ENCODE peak calls at places on chromosomes 2 and 18, in seven cellular contexts. One of them, this sample, is unnamed.

GRCh38 chr2:220198911-220199310 is 571.5 kb downstream of the SLC4A3 start:
- DNase-seq in lower lobe of right lung: no peak
- DNase-seq in cardiac fibroblast: peak; percentile 77
- DNase-seq in right cardiac atrium: peak; percentile 42
- DNase-seq in BJ: peak; percentile 58
- DNase-seq in cardiac muscle cell: no peak
- DNase-seq in fibroblast of pulmonary artery: peak; percentile 73
- DNase-seq in this sample: peak; percentile 93

GRCh38 chr2:98751748-98752147 is 20.8 kb upstream of the MGAT4A start:
- DNase-seq in lower lobe of right lung: no peak
- DNase-seq in cardiac fibroblast: no peak
- DNase-seq in right cardiac atrium: no peak
- DNase-seq in BJ: no peak
- DNase-seq in cardiac muscle cell: no peak
- DNase-seq in fibroblast of pulmonary artery: no peak
- DNase-seq in this sample: no peak

GRCh38 chr2:42123426-42123825 is 45.7 kb upstream of the EML4 start:
- DNase-seq in lower lobe of right lung: no peak
- DNase-seq in cardiac fibroblast: no peak
- DNase-seq in right cardiac atrium: no peak
- DNase-seq in BJ: no peak
- DNase-seq in cardiac muscle cell: no peak
- DNase-seq in fibroblast of pulmonary artery: no peak
- DNase-seq in this sample: no peak

GRCh38 chr2:145597809-145598208 is 1077.9 kb upstream of the ZEB2 start:
- DNase-seq in lower lobe of right lung: no peak
- DNase-seq in cardiac fibroblast: peak; percentile 81
- DNase-seq in right cardiac atrium: no peak
- DNase-seq in BJ: no peak
- DNase-seq in cardiac muscle cell: no peak
- DNase-seq in fibroblast of pulmonary artery: peak; percentile 88
- DNase-seq in this sample: peak; percentile 78

GRCh38 chr2:126399001-126399400 is 257.0 kb upstream of the GYPC start:
- DNase-seq in lower lobe of right lung: no peak
- DNase-seq in cardiac fibroblast: no peak
- DNase-seq in right cardiac atrium: no peak
- DNase-seq in BJ: no peak
- DNase-seq in cardiac muscle cell: no peak
- DNase-seq in fibroblast of pulmonary artery: no peak
- DNase-seq in this sample: no peak

GRCh38 chr2:33056170-33056569 is 109.4 kb downstream of the LTBP1 start:
- DNase-seq in lower lobe of right lung: no peak
- DNase-seq in cardiac fibroblast: no peak
- DNase-seq in right cardiac atrium: no peak
- DNase-seq in BJ: no peak
- DNase-seq in cardiac muscle cell: no peak
- DNase-seq in fibroblast of pulmonary artery: no peak
- DNase-seq in this sample: no peak

GRCh38 chr2:125745514-125745913 is 910.4 kb upstream of the GYPC start:
- DNase-seq in lower lobe of right lung: no peak
- DNase-seq in cardiac fibroblast: peak; percentile 7
- DNase-seq in right cardiac atrium: no peak
- DNase-seq in BJ: no peak
- DNase-seq in cardiac muscle cell: peak; percentile 89
- DNase-seq in fibroblast of pulmonary artery: peak; percentile 3
- DNase-seq in this sample: no peak

GRCh38 chr2:11307764-11308415 is 36.5 kb downstream of the ROCK2 start:
- DNase-seq in lower lobe of right lung: no peak
- DNase-seq in cardiac fibroblast: no peak
- DNase-seq in right cardiac atrium: no peak
- DNase-seq in BJ: no peak
- DNase-seq in cardiac muscle cell: no peak
- DNase-seq in fibroblast of pulmonary artery: no peak
- DNase-seq in this sample: no peak

GRCh38 chr2:39938035-39938835 is 159.2 kb upstream of the THUMPD2 start:
- DNase-seq in lower lobe of right lung: no peak
- DNase-seq in cardiac fibroblast: no peak
- DNase-seq in right cardiac atrium: no peak
- DNase-seq in BJ: peak; percentile 95
- DNase-seq in cardiac muscle cell: no peak
- DNase-seq in fibroblast of pulmonary artery: peak; percentile 39
- DNase-seq in this sample: peak; percentile 81

GRCh38 chr2:46298272-46298521 is 990 bp downstream of the EPAS1 start:
- DNase-seq in lower lobe of right lung: no peak
- DNase-seq in cardiac fibroblast: no peak
- DNase-seq in right cardiac atrium: peak; percentile 72
- DNase-seq in BJ: no peak
- DNase-seq in cardiac muscle cell: no peak
- DNase-seq in fibroblast of pulmonary artery: no peak
- DNase-seq in this sample: no peak

GRCh38 chr2:206790311-206790935 is 25.0 kb downstream of the FASTKD2 start:
- DNase-seq in lower lobe of right lung: no peak
- DNase-seq in cardiac fibroblast: peak; percentile 10
- DNase-seq in right cardiac atrium: no peak
- DNase-seq in BJ: no peak
- DNase-seq in cardiac muscle cell: no peak
- DNase-seq in fibroblast of pulmonary artery: peak; percentile 5
- DNase-seq in this sample: no peak

GRCh38 chr2:188068093-188068492 is 223.6 kb upstream of the GULP1 start:
- DNase-seq in lower lobe of right lung: no peak
- DNase-seq in cardiac fibroblast: no peak
- DNase-seq in right cardiac atrium: no peak
- DNase-seq in BJ: no peak
- DNase-seq in cardiac muscle cell: no peak
- DNase-seq in fibroblast of pulmonary artery: no peak
- DNase-seq in this sample: no peak

GRCh38 chr18:47780011-47780725 is 150.3 kb downstream of the SMAD2 start:
- DNase-seq in lower lobe of right lung: no peak
- DNase-seq in cardiac fibroblast: no peak
- DNase-seq in right cardiac atrium: no peak
- DNase-seq in BJ: no peak
- DNase-seq in cardiac muscle cell: no peak
- DNase-seq in fibroblast of pulmonary artery: no peak
- DNase-seq in this sample: no peak

DNA sequence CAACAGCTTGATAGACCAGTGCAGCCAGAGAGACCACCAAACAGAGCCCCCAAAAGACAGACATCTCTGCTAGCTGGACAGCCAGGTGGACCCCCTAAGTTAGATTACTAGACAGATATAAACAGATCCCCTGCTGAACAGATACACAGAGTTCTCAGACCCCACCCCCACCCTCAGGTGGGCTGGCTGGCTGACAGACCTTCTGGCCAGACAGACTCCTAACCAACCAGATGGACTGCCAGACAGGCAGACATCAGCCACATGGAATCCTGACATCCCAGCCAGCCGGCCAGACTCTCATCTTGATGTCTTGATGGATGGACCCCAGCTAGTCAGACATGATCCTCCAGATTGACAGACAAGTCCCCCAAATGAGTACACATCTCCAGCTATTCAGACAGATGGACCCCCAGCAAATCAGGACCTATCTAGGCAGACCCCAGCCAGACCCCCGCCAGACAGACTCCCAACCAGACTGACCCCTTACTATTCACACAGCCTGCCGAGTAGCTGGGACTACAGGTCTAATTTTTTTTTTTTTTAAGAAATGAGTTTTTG is 18.0 kb downstream of the PTPN18 start:
- DNase-seq in lower lobe of right lung: no peak
- DNase-seq in cardiac fibroblast: no peak
- DNase-seq in right cardiac atrium: no peak
- DNase-seq in BJ: no peak
- DNase-seq in cardiac muscle cell: no peak
- DNase-seq in fibroblast of pulmonary artery: no peak
- DNase-seq in this sample: no peak
- H3K4me3 ChIP-seq in lower lobe of right lung: no peak overlapping the region
- H3K4me3 ChIP-seq in cardiac fibroblast: no peak overlapping the region
- H3K4me3 ChIP-seq in right cardiac atrium: no peak overlapping the region
- H3K4me3 ChIP-seq in BJ: peak overlapping the region; percentile 88
- H3K4me3 ChIP-seq in cardiac muscle cell: no peak overlapping the region
- H3K4me3 ChIP-seq in fibroblast of pulmonary artery: peak overlapping the region; percentile 75
- H3K4me3 ChIP-seq in this sample: peak overlapping the region; percentile 77

GRCh38 chr2:63050916-63051794 is 525 bp downstream of the OTX1 start:
- DNase-seq in lower lobe of right lung: no peak
- DNase-seq in cardiac fibroblast: no peak
- DNase-seq in right cardiac atrium: no peak
- DNase-seq in BJ: no peak
- DNase-seq in cardiac muscle cell: no peak
- DNase-seq in fibroblast of pulmonary artery: no peak
- DNase-seq in this sample: no peak
- H3K4me3 ChIP-seq in lower lobe of right lung: peak overlapping the region; percentile 58
- H3K4me3 ChIP-seq in cardiac fibroblast: peak overlapping the region; percentile 56
- H3K4me3 ChIP-seq in right cardiac atrium: peak overlapping the region; percentile 61
- H3K4me3 ChIP-seq in BJ: peak overlapping the region; percentile 36
- H3K4me3 ChIP-seq in cardiac muscle cell: peak overlapping the region; percentile 60
- H3K4me3 ChIP-seq in fibroblast of pulmonary artery: peak overlapping the region; percentile 60
- H3K4me3 ChIP-seq in this sample: peak overlapping the region; percentile 50

GRCh38 chr2:208253518-208254117 is 1.3 kb downstream of the IDH1 start:
- DNase-seq in lower lobe of right lung: no peak
- DNase-seq in cardiac fibroblast: peak; percentile 44
- DNase-seq in right cardiac atrium: no peak
- DNase-seq in BJ: no peak
- DNase-seq in cardiac muscle cell: no peak
- DNase-seq in fibroblast of pulmonary artery: no peak
- DNase-seq in this sample: no peak
- H3K4me3 ChIP-seq in lower lobe of right lung: peak overlapping the region; percentile 74
- H3K4me3 ChIP-seq in cardiac fibroblast: peak overlapping the region; percentile 96
- H3K4me3 ChIP-seq in right cardiac atrium: peak overlapping the region; percentile 85
- H3K4me3 ChIP-seq in BJ: peak overlapping the region; percentile 67
- H3K4me3 ChIP-seq in cardiac muscle cell: peak overlapping the region; percentile 71
- H3K4me3 ChIP-seq in fibroblast of pulmonary artery: peak overlapping the region; percentile 84
- H3K4me3 ChIP-seq in this sample: peak overlapping the region; percentile 71

DNA sequence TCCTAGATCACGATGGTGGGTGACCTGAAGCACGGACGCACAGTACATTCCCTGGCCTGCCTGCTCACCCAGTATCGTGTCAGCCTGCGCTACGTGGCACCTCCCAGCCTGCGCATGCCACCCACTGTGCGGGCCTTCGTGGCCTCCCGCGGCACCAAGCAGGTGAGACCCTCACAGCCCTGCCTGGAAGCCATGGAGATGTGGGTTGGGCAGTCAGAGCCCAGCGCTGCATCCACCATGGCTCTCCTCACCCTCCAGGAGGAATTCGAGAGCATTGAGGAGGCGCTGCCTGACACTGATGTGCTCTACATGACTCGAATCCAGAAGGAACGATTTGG is 20.3 kb downstream of the SLC30A3 start:
- DNase-seq in lower lobe of right lung: no peak
- DNase-seq in cardiac fibroblast: no peak
- DNase-seq in right cardiac atrium: peak; percentile 41
- DNase-seq in BJ: no peak
- DNase-seq in cardiac muscle cell: no peak
- DNase-seq in fibroblast of pulmonary artery: no peak
- DNase-seq in this sample: no peak
- H3K4me3 ChIP-seq in lower lobe of right lung: no peak overlapping the region
- H3K4me3 ChIP-seq in cardiac fibroblast: no peak overlapping the region
- H3K4me3 ChIP-seq in right cardiac atrium: no peak overlapping the region
- H3K4me3 ChIP-seq in BJ: no peak overlapping the region
- H3K4me3 ChIP-seq in cardiac muscle cell: no peak overlapping the region
- H3K4me3 ChIP-seq in fibroblast of pulmonary artery: no peak overlapping the region
- H3K4me3 ChIP-seq in this sample: no peak overlapping the region

GRCh38 chr2:161030260-161031063 is 129.8 kb upstream of the TANK start:
- DNase-seq in lower lobe of right lung: no peak
- DNase-seq in cardiac fibroblast: peak; percentile 98
- DNase-seq in right cardiac atrium: no peak
- DNase-seq in BJ: peak; percentile 98
- DNase-seq in cardiac muscle cell: no peak
- DNase-seq in fibroblast of pulmonary artery: peak; percentile 99
- DNase-seq in this sample: peak; percentile 98

GRCh38 chr2:161031516-161031915 is 128.7 kb upstream of the TANK start:
- DNase-seq in lower lobe of right lung: no peak
- DNase-seq in cardiac fibroblast: no peak
- DNase-seq in right cardiac atrium: no peak
- DNase-seq in BJ: no peak
- DNase-seq in cardiac muscle cell: no peak
- DNase-seq in fibroblast of pulmonary artery: no peak
- DNase-seq in this sample: no peak

GRCh38 chr2:161032635-161033034 is 127.6 kb upstream of the TANK start:
- DNase-seq in lower lobe of right lung: no peak
- DNase-seq in cardiac fibroblast: no peak
- DNase-seq in right cardiac atrium: no peak
- DNase-seq in BJ: no peak
- DNase-seq in cardiac muscle cell: no peak
- DNase-seq in fibroblast of pulmonary artery: no peak
- DNase-seq in this sample: no peak

GRCh38 chr2:161029321-161029720 is 130.9 kb upstream of the TANK start:
- DNase-seq in lower lobe of right lung: no peak
- DNase-seq in cardiac fibroblast: no peak
- DNase-seq in right cardiac atrium: no peak
- DNase-seq in BJ: no peak
- DNase-seq in cardiac muscle cell: no peak
- DNase-seq in fibroblast of pulmonary artery: no peak
- DNase-seq in this sample: no peak

DNA sequence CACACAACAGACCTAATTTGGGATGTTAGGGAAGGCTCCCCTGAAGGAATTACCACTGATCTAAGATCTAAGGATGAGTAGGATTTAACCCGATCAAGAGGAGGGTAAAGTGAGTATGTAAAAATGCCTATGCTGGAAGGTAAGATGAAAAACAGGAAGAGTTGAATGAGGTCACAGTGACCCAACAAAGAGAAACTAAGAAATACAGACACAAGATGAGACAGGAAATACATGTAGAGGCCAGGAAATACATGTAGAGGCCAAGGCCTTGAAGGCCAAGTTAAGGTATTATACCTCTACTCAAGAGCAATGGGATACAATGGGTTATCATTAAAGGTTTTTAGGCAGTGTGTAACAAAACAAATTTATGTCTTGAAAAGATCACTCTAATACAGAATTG is 131.6 kb upstream of the TANK start:
- DNase-seq in lower lobe of right lung: no peak
- DNase-seq in cardiac fibroblast: no peak
- DNase-seq in right cardiac atrium: no peak
- DNase-seq in BJ: no peak
- DNase-seq in cardiac muscle cell: no peak
- DNase-seq in fibroblast of pulmonary artery: no peak
- DNase-seq in this sample: no peak
- H3K4me3 ChIP-seq in lower lobe of right lung: no peak overlapping the region
- H3K4me3 ChIP-seq in cardiac fibroblast: no peak overlapping the region
- H3K4me3 ChIP-seq in right cardiac atrium: no peak overlapping the region
- H3K4me3 ChIP-seq in BJ: no peak overlapping the region
- H3K4me3 ChIP-seq in cardiac muscle cell: no peak overlapping the region
- H3K4me3 ChIP-seq in fibroblast of pulmonary artery: no peak overlapping the region
- H3K4me3 ChIP-seq in this sample: no peak overlapping the region

GRCh38 chr2:85886585-85886984 is 2.2 kb downstream of the ST3GAL5 start:
- DNase-seq in lower lobe of right lung: peak; percentile 69
- DNase-seq in cardiac fibroblast: peak; percentile 84
- DNase-seq in right cardiac atrium: no peak
- DNase-seq in BJ: peak; percentile 95
- DNase-seq in cardiac muscle cell: no peak
- DNase-seq in fibroblast of pulmonary artery: peak; percentile 88
- DNase-seq in this sample: peak; percentile 91
- H3K4me3 ChIP-seq in lower lobe of right lung: peak overlapping the region; percentile 86
- H3K4me3 ChIP-seq in cardiac fibroblast: peak overlapping the region; percentile 75
- H3K4me3 ChIP-seq in right cardiac atrium: no peak overlapping the region
- H3K4me3 ChIP-seq in BJ: no peak overlapping the region
- H3K4me3 ChIP-seq in cardiac muscle cell: no peak overlapping the region
- H3K4me3 ChIP-seq in fibroblast of pulmonary artery: peak overlapping the region; percentile 93
- H3K4me3 ChIP-seq in this sample: peak overlapping the region; percentile 25

GRCh38 chr18:80035997-80036396 is 1.8 kb downstream of the RBFA start:
- DNase-seq in lower lobe of right lung: no peak
- DNase-seq in cardiac fibroblast: no peak
- DNase-seq in right cardiac atrium: no peak
- DNase-seq in BJ: no peak
- DNase-seq in cardiac muscle cell: no peak
- DNase-seq in fibroblast of pulmonary artery: no peak
- DNase-seq in this sample: no peak
- H3K4me3 ChIP-seq in lower lobe of right lung: no peak overlapping the region
- H3K4me3 ChIP-seq in cardiac fibroblast: no peak overlapping the region
- H3K4me3 ChIP-seq in right cardiac atrium: no peak overlapping the region
- H3K4me3 ChIP-seq in BJ: no peak overlapping the region
- H3K4me3 ChIP-seq in cardiac muscle cell: no peak overlapping the region
- H3K4me3 ChIP-seq in fibroblast of pulmonary artery: no peak overlapping the region
- H3K4me3 ChIP-seq in this sample: no peak overlapping the region